ENCODE peak calls at places on chromosomes 2 and 18, in five cellular contexts. I is SJSA1; K is HAP-1; Y is Peyer's patch; F is CD4-positive, alpha-beta memory T cell. T is an unnamed sample. For H3K9me3 and H3K4me1, the result is how much of the 10 kb centered on the place peaks cover.

GRCh38 chr18:10497350-10497749 is 28.5 kb upstream of the NAPG start:
- DNase-seq in I (no peak), K (no peak), Y (no peak), F (no peak), T (no peak)

GRCh38 chr2:161223139-161223732 is 63.0 kb downstream of the TANK start:
- DNase-seq in K (peak), I (peak), Y (no peak), F (peak), T (no peak)

GRCh38 chr18:24560511-24560981 is 100.1 kb downstream of the HRH4 start:
- DNase-seq in I (no peak), K (peak), F (no peak), Y (no peak), T (peak)

GRCh38 chr2:30040147-30040546 is 106.7 kb upstream of the YPEL5 start:
- DNase-seq in K (no peak), F (no peak), I (no peak), Y (no peak), T (no peak)

GRCh38 chr2:180979086-180979934 is 1.1 kb upstream of the UBE2E3 start:
- DNase-seq in I (peak), Y (no peak), F (no peak), K (peak), T (peak)

GRCh38 chr18:26022585-26022984 is 67.8 kb downstream of the SS18 start:
- DNase-seq in F (no peak), I (no peak), K (peak), Y (no peak), T (peak)

GRCh38 chr2:159267926-159268325 is 18.6 kb downstream of the WDSUB1 start:
- DNase-seq in Y (no peak), K (no peak), I (no peak), F (no peak), T (no peak)

GRCh38 chr2:55111570-55112228 is 61.4 kb upstream of the RTN4 start:
- DNase-seq in I (peak), Y (no peak), F (no peak), K (peak), T (peak)

GRCh38 chr2:113148606-113149552 is 21.5 kb downstream of the IL1RN start:
- DNase-seq in K (no peak), I (no peak), Y (no peak), F (no peak), T (no peak)

GRCh38 chr2:96146151-96146880 is 1.1 kb upstream of the DUSP2 start:
- DNase-seq in K (no peak), I (no peak), F (peak), Y (peak), T (peak)

GRCh38 chr2:216672996-216673395 is 22.4 kb downstream of the IGFBP5 start:
- DNase-seq in Y (no peak), I (no peak), K (no peak), F (no peak), T (no peak)

GRCh38 chr2:29233428-29233827 is 118.2 kb downstream of the CLIP4 start:
- DNase-seq in Y (no peak), F (no peak), I (no peak), K (no peak), T (no peak)

GRCh38 chr2:159797468-159798375 is at the start of gene CD302:
- DNase-seq in F (no peak), I (peak), K (peak), Y (peak), T (peak)

GRCh38 chr2:206642075-206643025 is at the start of gene FAM237A:
- DNase-seq in Y (no peak), I (peak), K (peak), F (no peak), T (peak)

GRCh38 chr2:190139371-190139770 is 76.8 kb upstream of the MSTN start:
- DNase-seq in F (no peak), Y (no peak), I (no peak), K (no peak), T (no peak)

GRCh38 chr2:10373931-10374330 is 71.2 kb downstream of the HPCAL1 start:
- DNase-seq in Y (no peak), K (no peak), F (no peak), I (no peak), T (no peak)

DNA sequence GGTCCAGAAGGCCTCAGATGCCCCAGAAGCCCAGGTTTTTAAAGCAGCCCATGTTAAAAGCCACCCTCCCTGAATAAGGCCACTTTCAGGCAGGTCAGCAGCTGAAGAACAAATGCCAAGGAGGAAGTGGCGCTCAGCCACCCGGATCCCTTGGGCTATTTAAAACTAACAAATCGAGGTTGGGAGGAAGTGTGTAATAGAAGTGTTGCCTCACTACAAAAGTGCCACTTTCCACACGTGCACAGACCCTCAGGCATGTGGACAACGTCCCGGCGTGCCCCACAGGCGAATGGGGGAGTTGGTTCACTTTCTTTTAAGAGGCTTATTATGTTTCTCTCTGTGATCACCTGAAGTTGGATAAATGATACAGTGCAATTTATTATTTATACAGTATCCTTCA is 173.8 kb upstream of the SALL3 start:
- DNase-seq in I (no peak), F (no peak), K (no peak), Y (no peak), T (no peak)
- H3K9me3 ChIP-seq in I (under half), F (under half), K (under half), Y (under half), T (under half)

DNA sequence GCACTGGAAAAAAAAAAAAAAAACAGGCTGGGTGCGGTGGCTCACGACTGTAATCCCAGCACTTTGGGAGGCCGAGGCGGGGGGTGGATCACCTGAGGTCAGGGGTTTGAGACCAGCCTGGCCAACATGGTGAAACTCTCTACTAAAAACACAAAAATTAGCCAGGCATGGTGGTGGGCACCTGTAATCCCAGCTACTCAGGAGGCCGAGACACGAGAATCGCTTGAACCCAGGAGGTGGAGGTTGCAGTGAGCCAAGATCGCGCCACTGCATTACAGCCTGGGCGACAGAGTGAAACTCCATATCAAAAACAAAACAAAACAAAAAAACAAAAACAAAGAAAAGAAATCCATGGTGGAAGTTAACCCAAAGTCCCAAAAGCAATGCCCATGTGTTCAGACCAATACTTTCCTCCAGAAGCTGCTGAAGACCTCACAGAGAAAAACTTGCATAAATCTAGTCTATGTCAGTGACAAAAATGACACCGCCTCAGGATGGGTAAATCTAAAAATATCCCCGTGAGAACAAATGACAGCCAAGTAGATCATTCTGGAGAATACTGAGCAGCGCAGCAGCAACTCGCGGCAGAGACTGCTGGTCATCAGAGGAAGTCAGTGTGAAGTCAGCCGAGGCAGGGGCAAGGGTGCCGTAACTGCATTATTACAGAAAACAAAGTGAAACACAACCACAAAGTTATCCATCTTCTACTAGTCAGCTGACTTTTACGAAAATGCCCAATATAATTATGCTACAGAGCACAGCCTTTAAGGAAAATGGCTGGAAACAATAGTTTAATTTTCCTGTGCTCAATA is 41.0 kb downstream of the LPIN2 start:
- DNase-seq in I (no peak), F (peak), K (no peak), Y (no peak), T (no peak)
- H3K4me1 ChIP-seq in I (under half), F (half or more), K (under half), Y (half or more), T (under half)

DNA sequence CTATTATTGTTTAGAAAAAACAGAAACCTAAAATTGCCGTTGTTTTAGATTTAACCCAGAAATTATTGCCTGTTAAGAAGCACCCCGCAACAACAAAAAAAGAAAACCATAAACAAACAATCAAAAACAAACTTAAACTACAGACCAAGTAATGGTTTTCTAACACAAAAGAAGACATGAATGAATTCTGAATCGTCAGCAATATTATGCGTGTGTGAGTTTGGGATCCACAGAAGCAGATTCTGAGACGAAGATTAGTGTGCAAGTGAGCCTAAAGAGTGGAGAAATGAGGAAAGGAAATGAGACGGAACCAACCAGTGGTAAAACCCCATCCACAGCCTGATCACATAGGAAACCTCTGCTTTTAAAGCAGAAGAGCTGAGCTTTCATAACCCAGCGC is 1514.9 kb upstream of the PIK3C3 start:
- DNase-seq in I (no peak), F (no peak), K (no peak), Y (no peak), T (no peak)
- H3K9me3 ChIP-seq in I (under half), F (under half), K (under half), Y (under half), T (under half)

DNA sequence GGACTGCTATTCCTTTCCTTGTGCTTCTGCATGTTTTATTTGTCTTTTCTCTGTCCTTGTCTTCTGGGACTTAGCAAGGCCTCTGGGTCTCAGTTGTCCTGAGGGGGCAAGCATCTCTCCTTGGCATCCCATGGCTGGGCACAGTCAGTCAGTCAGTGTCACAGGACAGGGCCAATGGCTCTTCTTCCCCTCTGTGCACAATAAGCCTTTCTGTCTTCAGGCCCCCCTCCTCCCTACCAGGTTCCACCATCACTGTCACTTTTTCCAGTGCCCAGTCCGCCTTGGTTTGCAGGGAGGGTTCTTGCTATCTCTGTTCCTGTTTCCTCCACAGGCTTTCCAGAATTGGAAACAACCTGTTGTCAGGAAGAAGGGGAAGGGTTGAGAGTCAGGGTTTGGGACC is 1.8 kb upstream of the VAMP5 start:
- DNase-seq in Y (no peak), F (no peak), K (no peak), I (no peak), T (no peak)
- H3K4me1 ChIP-seq in Y (half or more), F (half or more), K (under half), I (under half), T (under half)

GRCh38 chr2:52501715-52502475 is 1265.7 kb upstream of the CHAC2 start:
- DNase-seq in F (no peak), I (no peak), K (no peak), Y (no peak), T (no peak)

GRCh38 chr2:52502476-52502860 is 1265.1 kb upstream of the CHAC2 start:
- DNase-seq in F (no peak), K (no peak), I (no peak), Y (no peak), T (no peak)

GRCh38 chr2:52495816-52496215 is 1271.8 kb upstream of the CHAC2 start:
- DNase-seq in I (no peak), K (no peak), F (no peak), Y (no peak), T (no peak)

GRCh38 chr2:52500561-52500960 is 1267.0 kb upstream of the CHAC2 start:
- DNase-seq in I (no peak), Y (no peak), K (no peak), F (no peak), T (no peak)

DNA sequence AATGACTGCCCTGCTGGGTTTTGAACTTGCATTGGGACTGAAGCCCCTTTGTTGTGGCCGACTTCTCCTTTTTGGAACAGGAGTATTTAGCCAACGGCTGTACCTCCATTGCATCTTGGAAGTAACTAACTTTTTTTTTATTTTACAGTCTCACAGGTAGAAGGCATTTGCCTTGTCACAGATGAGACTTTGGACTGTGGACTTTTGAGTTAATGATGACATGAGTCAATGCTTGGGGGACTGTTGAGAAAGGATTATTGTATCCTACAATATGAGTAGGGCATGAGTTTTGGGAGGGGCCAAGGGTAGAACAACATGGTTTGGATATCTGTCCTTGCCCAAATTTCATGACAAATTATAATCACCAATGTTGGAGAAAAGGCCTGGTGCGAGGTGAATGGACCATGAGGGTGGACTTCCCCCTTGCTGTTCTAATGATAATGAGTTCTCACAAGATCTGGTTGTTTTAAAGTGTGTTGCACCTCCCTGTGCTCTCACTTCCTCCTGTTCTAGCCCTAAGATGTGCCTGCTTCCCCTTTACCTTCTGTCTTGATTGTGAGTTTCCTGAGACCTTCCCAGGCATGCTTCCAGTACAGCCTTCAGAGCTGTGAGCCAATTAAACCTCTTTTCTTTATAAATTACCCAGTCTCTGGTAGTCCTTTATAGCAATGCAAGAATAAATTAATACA is 1269.4 kb upstream of the CHAC2 start:
- DNase-seq in Y (no peak), F (no peak), K (no peak), I (no peak), T (no peak)
- H3K9me3 ChIP-seq in Y (under half), F (under half), K (under half), I (under half), T (under half)

GRCh38 chr18:33355756-33356155 is 84.8 kb downstream of the CCDC178 start:
- DNase-seq in F (no peak), I (no peak), Y (no peak), K (no peak), T (no peak)
- H3K4me1 ChIP-seq in F (under half), I (under half), Y (under half), K (under half), T (under half)

GRCh38 chr18:13696961-13697360 is 29.4 kb downstream of the FAM210A start:
- DNase-seq in K (no peak), I (no peak), F (no peak), Y (no peak), T (no peak)

GRCh38 chr18:13703899-13704298 is 22.5 kb downstream of the FAM210A start:
- DNase-seq in F (no peak), I (peak), Y (no peak), K (no peak), T (no peak)

GRCh38 chr18:13700153-13700552 is 26.2 kb downstream of the FAM210A start:
- DNase-seq in Y (no peak), I (no peak), K (no peak), F (no peak), T (no peak)
- H3K9me3 ChIP-seq in Y (under half), I (under half), K (under half), F (under half), T (half or more)

GRCh38 chr18:51192026-51192425 is 5.5 kb downstream of the MEX3C start:
- DNase-seq in K (no peak), I (no peak), F (no peak), Y (no peak), T (no peak)
- H3K4me1 ChIP-seq in K (under half), I (under half), F (half or more), Y (under half), T (under half)

T was measured in endodermal cell.